ENCODE peak calls at places on chromosomes 4 and X, in five cellular contexts. S is choroid plexus epithelial cell, Q is lung, K is fibroblast of lung, L is upper lobe of right lung. N is an unnamed sample.

GRCh38 chrX:48649109-48649508 is 34.5 kb upstream of the WAS start:
- DNase-seq in S (no peak), Q (no peak), K (peak), L (no peak), N (no peak)

GRCh38 chrX:122943918-122944317 is 240.2 kb upstream of the GRIA3 start:
- DNase-seq in S (peak), Q (no peak), K (no peak), L (no peak), N (peak)

GRCh38 chrX:67619253-67619652 is 75.4 kb downstream of the AR start:
- DNase-seq in S (peak), Q (no peak), K (peak), L (no peak), N (peak)

GRCh38 chr4:55038176-55038890 is 87.1 kb downstream of the KDR start:
- DNase-seq in S (peak), Q (peak), K (peak), L (no peak), N (peak)

GRCh38 chrX:145609951-145610511 is 207.6 kb upstream of the SLITRK2 start:
- DNase-seq in S (peak), Q (no peak), K (peak), L (no peak), N (peak)

GRCh38 chr4:16024009-16024408 is 59.8 kb downstream of the PROM1 start:
- DNase-seq in S (peak), Q (no peak), K (no peak), L (no peak), N (no peak)

GRCh38 chrX:150961631-150962030 is 21.5 kb upstream of the HMGB3 start:
- DNase-seq in S (no peak), Q (no peak), K (no peak), L (no peak), N (no peak)

GRCh38 chrX:49185062-49185394 is 1.1 kb downstream of the PRICKLE3 start:
- DNase-seq in S (no peak), Q (no peak), K (no peak), L (no peak), N (no peak)

GRCh38 chr4:5144384-5144783 is 93.1 kb downstream of the STK32B start:
- DNase-seq in S (no peak), Q (peak), K (no peak), L (no peak), N (no peak)

GRCh38 chrX:72169008-72169728 is 12.4 kb upstream of the PIN4 start:
- DNase-seq in S (peak), Q (no peak), K (peak), L (no peak), N (no peak)

GRCh38 chr4:162683659-162684370 is 482.9 kb downstream of the NAF1 start:
- DNase-seq in S (peak), Q (no peak), K (no peak), L (no peak), N (peak)

GRCh38 chrX:49101629-49101984 is 21.9 kb upstream of the WDR45 start:
- DNase-seq in S (no peak), Q (no peak), K (no peak), L (no peak), N (no peak)

GRCh38 chrX:152907084-152907651 is 9.3 kb downstream of the ZNF185 start:
- DNase-seq in S (peak), Q (no peak), K (peak), L (no peak), N (peak)

GRCh38 chr4:28010543-28011235 is 1150.0 kb downstream of the STIM2 start:
- DNase-seq in S (peak), Q (no peak), K (peak), L (no peak), N (no peak)

GRCh38 chr4:47839259-47839658 is 1.4 kb upstream of the CORIN start:
- DNase-seq in S (peak), Q (no peak), K (peak), L (no peak), N (peak)

GRCh38 chr4:71290074-71290473 is 48.7 kb upstream of the SLC4A4 start:
- DNase-seq in S (peak), Q (no peak), K (peak), L (no peak), N (peak)

GRCh38 chr4:31620476-31620875 is 900.3 kb downstream of the PCDH7 start:
- DNase-seq in S (peak), Q (no peak), K (peak), L (no peak), N (peak)

GRCh38 chr4:141375855-141376254 is 155.2 kb downstream of the ZNF330 start:
- DNase-seq in S (peak), Q (peak), K (peak), L (no peak), N (peak)

GRCh38 chr4:40630335-40631021 is 814 bp upstream of the RBM47 start:
- DNase-seq in S (no peak), Q (peak), K (no peak), L (peak), N (no peak)

GRCh38 chrX:30620980-30621716 is 32.1 kb upstream of the GK start:
- DNase-seq in S (peak), Q (no peak), K (peak), L (no peak), N (peak)

GRCh38 chr4:76459291-76459723 is 24.3 kb downstream of the SHROOM3 start:
- DNase-seq in S (peak), Q (no peak), K (no peak), L (no peak), N (peak)

GRCh38 chr4:68310651-68311247 is 39.1 kb downstream of the YTHDC1 start:
- DNase-seq in S (no peak), Q (no peak), K (no peak), L (no peak), N (no peak)
- TF ChIP-seq CTCF in S (no peak), Q (no peak), K (no peak), L (no peak), N (no peak)

GRCh38 chrX:46575586-46575985 is 2.0 kb downstream of the CHST7 start:
- DNase-seq in S (no peak), Q (no peak), K (no peak), L (no peak), N (no peak)
- H3K4me3 ChIP-seq in S (peak), Q (peak), K (peak), L (peak), N (peak)

GRCh38 chrX:50889582-50889981 is 21.0 kb upstream of the BMP15 start:
- DNase-seq in S (no peak), Q (no peak), K (no peak), L (no peak), N (no peak)
- TF ChIP-seq CTCF in S (no peak), Q (no peak), K (no peak), L (no peak), N (no peak)

GRCh38 chrX:69285881-69286545 is 120.8 kb upstream of the PJA1 start:
- DNase-seq in S (peak), Q (peak), K (peak), L (peak), N (peak)
- H3K4me3 ChIP-seq in S (peak), Q (no peak), K (peak), L (peak), N (peak)

GRCh38 chr4:140109626-140110213 is 44.3 kb downstream of the MAML3 start:
- DNase-seq in S (no peak), Q (no peak), K (no peak), L (no peak), N (no peak)

GRCh38 chr4:140108713-140109230 is 45.2 kb downstream of the MAML3 start:
- DNase-seq in S (no peak), Q (no peak), K (no peak), L (no peak), N (no peak)

GRCh38 chr4:140110542-140110941 is 43.4 kb downstream of the MAML3 start:
- DNase-seq in S (no peak), Q (no peak), K (no peak), L (no peak), N (no peak)

GRCh38 chr4:140106277-140106842 is 47.6 kb downstream of the MAML3 start:
- DNase-seq in S (no peak), Q (no peak), K (no peak), L (no peak), N (no peak)

DNA sequence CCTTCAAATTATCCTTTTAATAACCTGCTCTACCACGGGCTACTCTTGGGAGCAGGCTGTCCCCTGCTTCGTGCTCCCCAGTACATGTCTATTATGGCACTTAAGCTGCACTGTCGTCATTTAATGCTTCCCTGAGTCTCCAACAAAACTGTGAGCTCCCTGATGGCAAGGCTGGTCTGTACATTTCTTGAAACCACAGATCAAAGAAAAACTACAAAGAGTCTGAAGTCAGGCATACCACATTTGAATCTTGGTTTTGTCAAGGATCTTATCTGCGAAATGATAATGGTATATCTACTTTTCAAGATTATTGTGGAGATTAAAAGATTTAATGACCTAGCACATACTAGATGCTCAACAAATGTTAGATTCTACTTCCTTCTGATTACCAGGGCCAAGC is 45.7 kb downstream of the MAML3 start:
- DNase-seq in S (no peak), Q (no peak), K (no peak), L (no peak), N (no peak)
- TF ChIP-seq CTCF in S (no peak), Q (no peak), K (no peak), L (no peak), N (no peak)

GRCh38 chrX:54358424-54359211 is 772 bp upstream of the WNK3 start:
- DNase-seq in S (peak), Q (peak), K (peak), L (peak), N (peak)
- H3K4me3 ChIP-seq in S (peak), Q (no peak), K (peak), L (peak), N (peak)

GRCh38 chrX:149829751-149830191 is 48.0 kb downstream of the MAGEA9 start:
- DNase-seq in S (peak), Q (no peak), K (peak), L (no peak), N (peak)
- TF ChIP-seq CTCF in S (no peak), Q (no peak), K (no peak), L (no peak), N (no peak)

DNA sequence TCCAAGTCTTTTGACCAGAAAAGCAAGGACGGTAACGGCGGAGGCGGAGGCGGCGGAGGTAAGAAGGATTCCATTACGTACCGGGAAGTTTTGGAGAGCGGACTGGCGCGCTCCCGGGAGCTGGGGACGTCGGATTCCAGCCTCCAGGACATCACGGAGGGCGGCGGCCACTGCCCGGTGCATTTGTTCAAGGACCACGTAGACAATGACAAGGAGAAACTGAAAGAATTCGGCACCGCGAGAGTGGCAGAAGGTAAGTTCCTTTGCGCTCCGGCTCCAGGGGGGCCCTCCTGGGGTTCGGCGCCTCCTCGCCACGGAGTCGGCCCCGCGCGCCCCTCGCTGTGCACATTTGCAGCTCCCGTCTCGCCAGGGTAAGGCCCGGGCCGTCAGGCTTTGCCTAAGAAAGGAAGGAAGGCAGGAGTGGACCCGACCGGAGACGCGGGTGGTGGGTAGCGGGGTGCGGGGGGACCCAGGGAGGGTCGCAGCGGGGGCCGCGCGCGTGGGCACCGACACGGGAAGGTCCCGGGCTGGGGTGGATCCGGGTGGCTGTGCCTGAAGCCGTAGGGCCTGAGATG is 418 bp downstream of the SHOX start:
- DNase-seq in S (no peak), Q (no peak), K (no peak), L (no peak), N (no peak)
- H3K4me3 ChIP-seq in S (peak), Q (no peak), K (no peak), L (no peak), N (no peak)

GRCh38 chr4:152352645-152353116 is 183.2 kb downstream of the FBXW7 start:
- DNase-seq in S (peak), Q (peak), K (peak), L (no peak), N (peak)

GRCh38 chr4:152346979-152347378 is 188.9 kb downstream of the FBXW7 start:
- DNase-seq in S (no peak), Q (no peak), K (no peak), L (no peak), N (no peak)

GRCh38 chr4:152351080-152351479 is 184.8 kb downstream of the FBXW7 start:
- DNase-seq in S (no peak), Q (no peak), K (no peak), L (no peak), N (no peak)

GRCh38 chr4:152352215-152352614 is 183.7 kb downstream of the FBXW7 start:
- DNase-seq in S (peak), Q (no peak), K (peak), L (no peak), N (no peak)

GRCh38 chr4:152348670-152349069 is 187.2 kb downstream of the FBXW7 start:
- DNase-seq in S (no peak), Q (no peak), K (no peak), L (no peak), N (peak)
- TF ChIP-seq CTCF in S (peak), Q (no peak), K (peak), L (no peak), N (peak)